ENCODE peak calls at places on chromosomes 3 and 15, in four cellular contexts. B is activated CD8-positive, alpha-beta memory T cell treated with anti-CD3 and anti-CD28 coated beads for 24 hours; W is OCI-M1; M is AG04450. L is an unnamed sample.

GRCh38 chr15:68372291-68372811 is 59.6 kb downstream of the ITGA11 start:
- DNase-seq in W (no peak), M (no peak), B (peak; percentile 47), L (no peak)

GRCh38 chr15:40314723-40315276 is 7.1 kb upstream of the PLCB2 start:
- DNase-seq in W (no peak), M (no peak), B (no peak), L (no peak)

GRCh38 chr15:62648954-62649353 is 393.6 kb upstream of the TPM1 start:
- DNase-seq in M (no peak), B (no peak), W (peak; percentile 17), L (no peak)

GRCh38 chr3:14175383-14176037 is 2.9 kb downstream of the XPC start:
- DNase-seq in B (no peak), M (no peak), W (peak; percentile 87), L (no peak)

GRCh38 chr15:47674576-47675232 is 42.6 kb upstream of the SEMA6D start:
- DNase-seq in M (no peak), B (no peak), W (no peak), L (no peak)

GRCh38 chr3:135192929-135193328 is 397.9 kb downstream of the EPHB1 start:
- DNase-seq in W (no peak), B (no peak), M (no peak), L (no peak)

GRCh38 chr3:24299801-24300626 is 194.6 kb downstream of the THRB start:
- DNase-seq in B (no peak), W (peak; percentile 37), M (no peak), L (no peak)

GRCh38 chr15:57496946-57497944 is 94.5 kb upstream of the MYZAP start:
- DNase-seq in B (no peak), M (no peak), W (no peak), L (peak; percentile 82)

GRCh38 chr3:69339766-69340165 is 46.1 kb downstream of the FRMD4B start:
- DNase-seq in M (no peak), B (no peak), W (no peak), L (no peak)

GRCh38 chr3:122635789-122636188 is 44.9 kb upstream of the PARP14 start:
- DNase-seq in B (no peak), M (no peak), W (no peak), L (no peak)

GRCh38 chr3:177832862-177833261 is 635.6 kb upstream of the TBL1XR1 start:
- DNase-seq in M (no peak), B (no peak), W (no peak), L (no peak)

GRCh38 chr3:194522579-194523046 is 35.8 kb upstream of the ATP13A3 start:
- DNase-seq in W (no peak), B (no peak), M (no peak), L (no peak)

GRCh38 chr15:83571820-83572707 is 81.9 kb upstream of the ADAMTSL3 start:
- DNase-seq in W (peak; percentile 43), M (no peak), B (no peak), L (no peak)

GRCh38 chr3:57110797-57111196 is 50.3 kb downstream of the SPATA12 start:
- DNase-seq in M (no peak), W (no peak), B (no peak), L (no peak)

GRCh38 chr15:99980791-99981190 is 247.6 kb upstream of the LYSMD4 start:
- DNase-seq in W (no peak), M (no peak), B (no peak), L (no peak)

GRCh38 chr3:99866167-99866810 is 48.6 kb downstream of the CMSS1 start:
- DNase-seq in W (no peak), M (no peak), B (no peak), L (no peak)

GRCh38 chr3:33299395-33300081 is 22.3 kb downstream of the FBXL2 start:
- DNase-seq in W (no peak), B (no peak), M (no peak), L (no peak)

GRCh38 chr3:123667784-123668183 is 82.9 kb upstream of the HACD2 start:
- DNase-seq in W (no peak), M (no peak), B (no peak), L (no peak)